ENCODE peak calls at places on chromosomes 12 and 14, in ten cellular contexts. One of them, this sample, is unnamed.

GRCh38 chr12:115507951-115508722 is 769.4 kb downstream of the MED13L start:
- DNase-seq in aorta: no peak
- DNase-seq in activated naive CD8-positive, alpha-beta T cell treated with anti-CD3 and anti-CD28 coated beads, Interleukin-2, amount 50 U/mL, for 24 hours: no peak
- DNase-seq in cerebellar cortex: no peak
- DNase-seq in immature natural killer cell: no peak
- DNase-seq in NCI-H345: peak
- DNase-seq in astrocyte of the spinal cord: no peak
- DNase-seq in SW480: peak
- DNase-seq in stimulated activated CD8-positive, alpha-beta memory T cell treated with anti-CD3 and anti-CD28 coated beads, Interleukin-12 subunit alpha, Interleukin-12 subunit beta, amount 100 ng/mL, for 1 hour: no peak
- DNase-seq in H1: peak
- DNase-seq in this sample: peak

GRCh38 chr12:38956337-38956736 is 50.9 kb upstream of the CPNE8 start:
- DNase-seq in aorta: no peak
- DNase-seq in activated naive CD8-positive, alpha-beta T cell treated with anti-CD3 and anti-CD28 coated beads, Interleukin-2, amount 50 U/mL, for 24 hours: no peak
- DNase-seq in cerebellar cortex: no peak
- DNase-seq in immature natural killer cell: no peak
- DNase-seq in NCI-H345: no peak
- DNase-seq in astrocyte of the spinal cord: peak
- DNase-seq in SW480: no peak
- DNase-seq in stimulated activated CD8-positive, alpha-beta memory T cell treated with anti-CD3 and anti-CD28 coated beads, Interleukin-12 subunit alpha, Interleukin-12 subunit beta, amount 100 ng/mL, for 1 hour: no peak
- DNase-seq in H1: no peak
- DNase-seq in this sample: no peak

GRCh38 chr12:77104792-77105191 is 39.4 kb upstream of the E2F7 start:
- DNase-seq in aorta: no peak
- DNase-seq in activated naive CD8-positive, alpha-beta T cell treated with anti-CD3 and anti-CD28 coated beads, Interleukin-2, amount 50 U/mL, for 24 hours: no peak
- DNase-seq in cerebellar cortex: no peak
- DNase-seq in immature natural killer cell: no peak
- DNase-seq in NCI-H345: no peak
- DNase-seq in astrocyte of the spinal cord: no peak
- DNase-seq in SW480: no peak
- DNase-seq in stimulated activated CD8-positive, alpha-beta memory T cell treated with anti-CD3 and anti-CD28 coated beads, Interleukin-12 subunit alpha, Interleukin-12 subunit beta, amount 100 ng/mL, for 1 hour: no peak
- DNase-seq in H1: no peak
- DNase-seq in this sample: no peak

GRCh38 chr14:70317969-70318634 is 41.4 kb downstream of the COX16 start:
- DNase-seq in aorta: no peak
- DNase-seq in activated naive CD8-positive, alpha-beta T cell treated with anti-CD3 and anti-CD28 coated beads, Interleukin-2, amount 50 U/mL, for 24 hours: no peak
- DNase-seq in cerebellar cortex: peak
- DNase-seq in immature natural killer cell: no peak
- DNase-seq in NCI-H345: peak
- DNase-seq in astrocyte of the spinal cord: peak
- DNase-seq in SW480: peak
- DNase-seq in stimulated activated CD8-positive, alpha-beta memory T cell treated with anti-CD3 and anti-CD28 coated beads, Interleukin-12 subunit alpha, Interleukin-12 subunit beta, amount 100 ng/mL, for 1 hour: no peak
- DNase-seq in H1: peak
- DNase-seq in this sample: no peak

GRCh38 chr14:34619399-34619920 is 10.5 kb downstream of the SNX6 start:
- DNase-seq in aorta: no peak
- DNase-seq in activated naive CD8-positive, alpha-beta T cell treated with anti-CD3 and anti-CD28 coated beads, Interleukin-2, amount 50 U/mL, for 24 hours: no peak
- DNase-seq in cerebellar cortex: no peak
- DNase-seq in immature natural killer cell: no peak
- DNase-seq in NCI-H345: no peak
- DNase-seq in astrocyte of the spinal cord: no peak
- DNase-seq in SW480: no peak
- DNase-seq in stimulated activated CD8-positive, alpha-beta memory T cell treated with anti-CD3 and anti-CD28 coated beads, Interleukin-12 subunit alpha, Interleukin-12 subunit beta, amount 100 ng/mL, for 1 hour: no peak
- DNase-seq in H1: no peak
- DNase-seq in this sample: no peak

GRCh38 chr14:73753043-73753886 is 39.1 kb upstream of the PNMA1 start:
- DNase-seq in aorta: peak
- DNase-seq in activated naive CD8-positive, alpha-beta T cell treated with anti-CD3 and anti-CD28 coated beads, Interleukin-2, amount 50 U/mL, for 24 hours: no peak
- DNase-seq in cerebellar cortex: no peak
- DNase-seq in immature natural killer cell: no peak
- DNase-seq in NCI-H345: no peak
- DNase-seq in astrocyte of the spinal cord: peak
- DNase-seq in SW480: no peak
- DNase-seq in stimulated activated CD8-positive, alpha-beta memory T cell treated with anti-CD3 and anti-CD28 coated beads, Interleukin-12 subunit alpha, Interleukin-12 subunit beta, amount 100 ng/mL, for 1 hour: no peak
- DNase-seq in H1: no peak
- DNase-seq in this sample: peak

GRCh38 chr12:12349711-12350665 is at the start of gene MANSC1:
- DNase-seq in aorta: peak
- DNase-seq in activated naive CD8-positive, alpha-beta T cell treated with anti-CD3 and anti-CD28 coated beads, Interleukin-2, amount 50 U/mL, for 24 hours: peak
- DNase-seq in cerebellar cortex: peak
- DNase-seq in immature natural killer cell: peak
- DNase-seq in NCI-H345: peak
- DNase-seq in astrocyte of the spinal cord: no peak
- DNase-seq in SW480: peak
- DNase-seq in stimulated activated CD8-positive, alpha-beta memory T cell treated with anti-CD3 and anti-CD28 coated beads, Interleukin-12 subunit alpha, Interleukin-12 subunit beta, amount 100 ng/mL, for 1 hour: no peak
- DNase-seq in H1: no peak
- DNase-seq in this sample: peak

GRCh38 chr14:101400815-101401214 is 160.5 kb upstream of the DIO3 start:
- DNase-seq in aorta: no peak
- DNase-seq in activated naive CD8-positive, alpha-beta T cell treated with anti-CD3 and anti-CD28 coated beads, Interleukin-2, amount 50 U/mL, for 24 hours: no peak
- DNase-seq in cerebellar cortex: no peak
- DNase-seq in immature natural killer cell: no peak
- DNase-seq in NCI-H345: no peak
- DNase-seq in astrocyte of the spinal cord: no peak
- DNase-seq in SW480: peak
- DNase-seq in stimulated activated CD8-positive, alpha-beta memory T cell treated with anti-CD3 and anti-CD28 coated beads, Interleukin-12 subunit alpha, Interleukin-12 subunit beta, amount 100 ng/mL, for 1 hour: no peak
- DNase-seq in H1: no peak
- DNase-seq in this sample: no peak

GRCh38 chr12:26817183-26817591 is 15.8 kb downstream of the ITPR2 start:
- DNase-seq in aorta: no peak
- DNase-seq in activated naive CD8-positive, alpha-beta T cell treated with anti-CD3 and anti-CD28 coated beads, Interleukin-2, amount 50 U/mL, for 24 hours: no peak
- DNase-seq in cerebellar cortex: no peak
- DNase-seq in immature natural killer cell: no peak
- DNase-seq in NCI-H345: no peak
- DNase-seq in astrocyte of the spinal cord: no peak
- DNase-seq in SW480: no peak
- DNase-seq in stimulated activated CD8-positive, alpha-beta memory T cell treated with anti-CD3 and anti-CD28 coated beads, Interleukin-12 subunit alpha, Interleukin-12 subunit beta, amount 100 ng/mL, for 1 hour: no peak
- DNase-seq in H1: no peak
- DNase-seq in this sample: no peak

GRCh38 chr14:105480807-105481801 is 5.6 kb upstream of the CRIP1 start:
- DNase-seq in aorta: peak
- DNase-seq in activated naive CD8-positive, alpha-beta T cell treated with anti-CD3 and anti-CD28 coated beads, Interleukin-2, amount 50 U/mL, for 24 hours: peak
- DNase-seq in cerebellar cortex: peak
- DNase-seq in immature natural killer cell: peak
- DNase-seq in NCI-H345: peak
- DNase-seq in astrocyte of the spinal cord: peak
- DNase-seq in SW480: peak
- DNase-seq in stimulated activated CD8-positive, alpha-beta memory T cell treated with anti-CD3 and anti-CD28 coated beads, Interleukin-12 subunit alpha, Interleukin-12 subunit beta, amount 100 ng/mL, for 1 hour: peak
- DNase-seq in H1: peak
- DNase-seq in this sample: peak

GRCh38 chr14:90559811-90560492 is 163.1 kb downstream of the CALM1 start:
- DNase-seq in aorta: peak
- DNase-seq in activated naive CD8-positive, alpha-beta T cell treated with anti-CD3 and anti-CD28 coated beads, Interleukin-2, amount 50 U/mL, for 24 hours: no peak
- DNase-seq in cerebellar cortex: peak
- DNase-seq in immature natural killer cell: no peak
- DNase-seq in NCI-H345: no peak
- DNase-seq in astrocyte of the spinal cord: no peak
- DNase-seq in SW480: peak
- DNase-seq in stimulated activated CD8-positive, alpha-beta memory T cell treated with anti-CD3 and anti-CD28 coated beads, Interleukin-12 subunit alpha, Interleukin-12 subunit beta, amount 100 ng/mL, for 1 hour: no peak
- DNase-seq in H1: no peak
- DNase-seq in this sample: peak

This sample was measured in Right ventricle myocardium superior.